ENCODE peak calls at places on chromosomes 2 and 18, in five cellular contexts. B is C1 segment of cervical spinal cord; F is sciatic nerve; O is stimulated activated CD4-positive, alpha-beta T cell treated with anti-CD3 and anti-CD28 coated beads, Interleukin-15, amount 100 ng/mL, for 1 hour; I is caudate nucleus. K is an unnamed sample.
A peak's percentile ranks its signal among the peaks of the same experiment; 100 is the strongest.

GRCh38 chr2:3784731-3785130 is 81.4 kb downstream of the DCDC2C start:
- DNase-seq in B (no peak), F (no peak), O (no peak), I (no peak), K (no peak)

GRCh38 chr18:7607535-7608173 is 40.5 kb downstream of the PTPRM start:
- DNase-seq in B (no peak), F (no peak), O (no peak), I (no peak), K (no peak)

GRCh38 chr2:99819766-99820165 is 322.6 kb downstream of the AFF3 start:
- DNase-seq in B (no peak), F (no peak), O (no peak), I (no peak), K (no peak)

GRCh38 chr2:105910497-105911238 is 166.0 kb downstream of the NCK2 start:
- DNase-seq in B (no peak), F (no peak), O (no peak), I (no peak), K (no peak)

GRCh38 chr2:138521821-138522220 is 20.3 kb downstream of the SPOPL start:
- DNase-seq in B (no peak), F (no peak), O (no peak), I (no peak), K (no peak)

GRCh38 chr18:4016391-4017049 is 438.6 kb downstream of the DLGAP1 start:
- DNase-seq in B (no peak), F (no peak), O (no peak), I (no peak), K (no peak)

GRCh38 chr18:24987271-24987932 is 364.6 kb downstream of the ZNF521 start:
- DNase-seq in B (no peak), F (no peak), O (no peak), I (no peak), K (no peak)

GRCh38 chr2:25127631-25128030 is 40.7 kb downstream of the POMC start:
- DNase-seq in B (no peak), F (no peak), O (no peak), I (peak; percentile 18), K (no peak)

GRCh38 chr2:206981739-206982336 is 42.5 kb downstream of the CPO start:
- DNase-seq in B (peak; percentile 69), F (peak; percentile 86), O (no peak), I (peak; percentile 68), K (peak; percentile 88)

GRCh38 chr2:207767461-207768167 is 2.1 kb downstream of the FZD5 start:
- DNase-seq in B (no peak), F (peak; percentile 64), O (no peak), I (no peak), K (no peak)

GRCh38 chr2:177302552-177302951 is 38.0 kb upstream of the NFE2L2 start:
- DNase-seq in B (no peak), F (no peak), O (no peak), I (no peak), K (no peak)

GRCh38 chr2:237694423-237695194 is 67.2 kb downstream of the LRRFIP1 start:
- DNase-seq in B (no peak), F (no peak), O (no peak), I (no peak), K (no peak)

GRCh38 chr2:104863585-104864279 is 9.8 kb downstream of the POU3F3 start:
- DNase-seq in B (no peak), F (no peak), O (no peak), I (no peak), K (peak; percentile 63)

GRCh38 chr2:199862779-199863178 is 11.8 kb upstream of the FTCDNL1 start:
- DNase-seq in B (no peak), F (no peak), O (no peak), I (no peak), K (no peak)

GRCh38 chr2:9201185-9201891 is 5.3 kb upstream of the ASAP2 start:
- DNase-seq in B (no peak), F (no peak), O (no peak), I (no peak), K (no peak)

GRCh38 chr2:161005170-161005569 is 155.1 kb upstream of the TANK start:
- DNase-seq in B (no peak), F (no peak), O (no peak), I (no peak), K (no peak)